ENCODE peak calls at places on chromosomes 1 and 21, in nine cellular contexts. S, J, E, I, T, C, W, G and N are unnamed samples.

GRCh38 chr1:234925440-234926251 is 203.0 kb downstream of the TOMM20 start:
- DNase-seq in S (no peak), J (no peak), E (peak; percentile 98), I (peak; percentile 97), T (peak; percentile 99), C (peak; percentile 100), W (peak; percentile 96), G (peak; percentile 87), N (peak; percentile 99)

GRCh38 chr1:9817734-9818133 is 6.0 kb downstream of the CLSTN1 start:
- DNase-seq in S (no peak), J (no peak), E (no peak), I (no peak), T (no peak), C (no peak), W (no peak), G (no peak), N (no peak)

GRCh38 chr21:46297311-46298082 is 11.4 kb downstream of the YBEY start:
- DNase-seq in S (no peak), J (no peak), E (no peak), I (no peak), T (peak; percentile 29), C (peak; percentile 33), W (no peak), G (no peak), N (no peak)

GRCh38 chr1:89489037-89489729 is 35.4 kb upstream of the LRRC8B start:
- DNase-seq in S (no peak), J (no peak), E (no peak), I (no peak), T (peak; percentile 71), C (peak; percentile 68), W (peak; percentile 38), G (no peak), N (no peak)

GRCh38 chr1:167981933-167982332 is 45.1 kb upstream of the MPC2 start:
- DNase-seq in S (no peak), J (no peak), E (no peak), I (no peak), T (peak; percentile 35), C (peak; percentile 88), W (no peak), G (no peak), N (peak; percentile 4)

GRCh38 chr1:18681423-18681835 is 50.8 kb downstream of the PAX7 start:
- DNase-seq in S (no peak), J (no peak), E (no peak), I (peak; percentile 41), T (no peak), C (peak; percentile 26), W (no peak), G (peak; percentile 79), N (peak; percentile 2)

GRCh38 chr1:184615301-184615700 is 139.4 kb downstream of the EDEM3 start:
- DNase-seq in S (no peak), J (no peak), E (no peak), I (no peak), T (no peak), C (no peak), W (no peak), G (no peak), N (no peak)

GRCh38 chr1:11796036-11796828 is 9.5 kb downstream of the MTHFR start:
- DNase-seq in S (no peak), J (peak; percentile 37), E (peak; percentile 24), I (no peak), T (no peak), C (peak; percentile 23), W (peak; percentile 62), G (no peak), N (no peak)

GRCh38 chr1:94396356-94396755 is 21.8 kb upstream of the ABCD3 start:
- DNase-seq in S (no peak), J (no peak), E (no peak), I (no peak), T (no peak), C (no peak), W (no peak), G (no peak), N (peak; percentile 25)

GRCh38 chr21:33261635-33262034 is 4.5 kb upstream of the IL10RB start:
- DNase-seq in S (no peak), J (peak; percentile 73), E (peak; percentile 62), I (no peak), T (peak; percentile 75), C (peak; percentile 67), W (peak; percentile 21), G (no peak), N (peak; percentile 65)

GRCh38 chr1:11978290-11978689 is 2.0 kb upstream of the MFN2 start:
- DNase-seq in S (no peak), J (no peak), E (no peak), I (no peak), T (no peak), C (no peak), W (no peak), G (no peak), N (no peak)

GRCh38 chr1:154557939-154558609 is 388 bp downstream of the UBE2Q1 start:
- DNase-seq in S (no peak), J (peak; percentile 85), E (no peak), I (no peak), T (no peak), C (peak; percentile 23), W (no peak), G (peak; percentile 72), N (peak; percentile 39)

GRCh38 chr1:3192359-3192758 is 123.4 kb downstream of the PRDM16 start:
- DNase-seq in S (no peak), J (no peak), E (no peak), I (no peak), T (no peak), C (no peak), W (no peak), G (peak; percentile 58), N (no peak)

GRCh38 chr21:42827588-42827987 is 51.8 kb downstream of the WDR4 start:
- DNase-seq in S (no peak), J (no peak), E (no peak), I (no peak), T (no peak), C (no peak), W (no peak), G (no peak), N (no peak)

GRCh38 chr1:9720785-9721605 is 69.5 kb downstream of the PIK3CD start:
- DNase-seq in S (no peak), J (no peak), E (no peak), I (no peak), T (no peak), C (no peak), W (no peak), G (no peak), N (no peak)

GRCh38 chr21:31173881-31174555 is 135.7 kb upstream of the KRTAP19-8 start:
- DNase-seq in S (peak; percentile 73), J (no peak), E (no peak), I (no peak), T (no peak), C (no peak), W (peak; percentile 21), G (no peak), N (no peak)

GRCh38 chr1:221503268-221503667 is 238.6 kb downstream of the DUSP10 start:
- DNase-seq in S (no peak), J (no peak), E (no peak), I (no peak), T (no peak), C (no peak), W (no peak), G (no peak), N (no peak)

GRCh38 chr1:209879539-209879938 is 51.8 kb downstream of the UTP25 start:
- DNase-seq in S (no peak), J (no peak), E (no peak), I (no peak), T (peak; percentile 33), C (peak; percentile 58), W (peak; percentile 30), G (no peak), N (no peak)

GRCh38 chr1:206708058-206708457 is 23.4 kb downstream of the MAPKAPK2 start:
- DNase-seq in S (no peak), J (peak; percentile 59), E (no peak), I (no peak), T (no peak), C (no peak), W (no peak), G (no peak), N (no peak)
- H3K4me3 ChIP-seq in S (no peak overlapping the region), J (no peak overlapping the region), E (no peak overlapping the region), I (no peak overlapping the region), T (no peak overlapping the region), C (no peak overlapping the region), W (no peak overlapping the region), G (no peak overlapping the region), N (no peak overlapping the region)

GRCh38 chr1:1599919-1600860 is at the start of gene FNDC10:
- DNase-seq in S (no peak), J (no peak), E (no peak), I (no peak), T (no peak), C (no peak), W (no peak), G (peak; percentile 32), N (no peak)

GRCh38 chr1:1598051-1598719 is 1.8 kb downstream of the FNDC10 start:
- DNase-seq in S (no peak), J (no peak), E (no peak), I (no peak), T (no peak), C (no peak), W (no peak), G (no peak), N (no peak)

GRCh38 chr1:1598720-1599029 is 1.3 kb downstream of the FNDC10 start:
- DNase-seq in S (no peak), J (no peak), E (no peak), I (no peak), T (no peak), C (no peak), W (no peak), G (no peak), N (no peak)

GRCh38 chr1:1600861-1601563 is 1.1 kb upstream of the FNDC10 start:
- DNase-seq in S (no peak), J (no peak), E (no peak), I (no peak), T (no peak), C (no peak), W (no peak), G (peak; percentile 4), N (no peak)

GRCh38 chr1:1599030-1599916 is 662 bp downstream of the FNDC10 start:
- DNase-seq in S (no peak), J (no peak), E (no peak), I (no peak), T (no peak), C (peak; percentile 39), W (no peak), G (peak; percentile 56), N (no peak)
- TF ChIP-seq CTCF in S (no peak), J (peak; percentile 9), E (no peak), I (no peak), T (no peak), C (no peak), W (no peak), G (no peak), N (no peak)

GRCh38 chr21:44802396-44803153 is 955 bp upstream of the UBE2G2 start:
- DNase-seq in S (no peak), J (no peak), E (no peak), I (no peak), T (no peak), C (no peak), W (no peak), G (peak; percentile 33), N (no peak)
- H3K4me3 ChIP-seq in S (peak overlapping the region; percentile 71), J (peak overlapping the region; percentile 97), E (peak overlapping the region; percentile 86), I (peak overlapping the region; percentile 91), T (peak overlapping the region; percentile 91), C (peak overlapping the region; percentile 90), W (peak overlapping the region; percentile 73), G (peak overlapping the region; percentile 86), N (peak overlapping the region; percentile 92)

DNA sequence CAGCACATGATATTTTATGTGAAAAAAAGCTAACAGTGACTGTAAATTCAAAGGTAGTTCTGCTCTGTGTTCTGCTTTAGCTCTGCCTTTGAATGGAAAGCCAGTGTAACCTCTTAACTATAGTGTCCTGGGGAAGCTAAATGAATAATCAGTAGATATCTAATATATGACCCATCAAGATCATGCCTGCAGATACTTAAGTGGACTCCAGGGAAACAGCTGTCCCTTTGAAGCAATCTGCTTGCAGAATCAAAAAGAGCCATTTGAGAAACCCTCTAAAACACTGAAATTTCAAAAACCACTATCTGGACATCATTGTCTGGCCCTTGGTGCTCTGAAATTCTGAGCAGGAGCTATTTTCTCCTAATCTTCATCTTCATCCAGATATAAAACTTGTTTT is 104.2 kb upstream of the ADGRL4 start:
- DNase-seq in S (no peak), J (no peak), E (no peak), I (no peak), T (no peak), C (no peak), W (no peak), G (no peak), N (no peak)
- TF ChIP-seq CTCF in S (no peak), J (no peak), E (no peak), I (no peak), T (no peak), C (no peak), W (no peak), G (no peak), N (no peak)